ENCODE peak calls at places on chromosomes 3 and 15, in eight cellular contexts. One of them, this sample, is unnamed.

GRCh38 chr15:57334257-57334656 is 42.0 kb upstream of the CGNL1 start:
- DNase-seq in transverse colon: no peak
- DNase-seq in MM.1S: no peak
- DNase-seq in kidney epithelial cell: no peak
- DNase-seq in WTC11: no peak
- DNase-seq in cardiac fibroblast: peak; percentile 38
- DNase-seq in epithelial cell of esophagus: peak; percentile 46
- DNase-seq in MCF 10A: peak; percentile 38
- DNase-seq in this sample: no peak

GRCh38 chr3:187935623-187936156 is 190.4 kb upstream of the BCL6 start:
- DNase-seq in epithelial cell of esophagus: no peak
- DNase-seq in transverse colon: peak; percentile 19
- DNase-seq in kidney epithelial cell: no peak
- DNase-seq in cardiac fibroblast: no peak
- DNase-seq in MM.1S: peak; percentile 80
- DNase-seq in WTC11: no peak
- DNase-seq in MCF 10A: no peak
- DNase-seq in this sample: no peak

GRCh38 chr3:160929595-160929994 is 173.6 kb downstream of the PPM1L start:
- DNase-seq in transverse colon: peak; percentile 13
- DNase-seq in MCF 10A: peak; percentile 32
- DNase-seq in epithelial cell of esophagus: no peak
- DNase-seq in WTC11: no peak
- DNase-seq in MM.1S: no peak
- DNase-seq in cardiac fibroblast: no peak
- DNase-seq in kidney epithelial cell: no peak
- DNase-seq in this sample: peak; percentile 29

GRCh38 chr15:101242160-101242998 is 9.5 kb downstream of the CHSY1 start:
- DNase-seq in MM.1S: peak; percentile 84
- DNase-seq in kidney epithelial cell: no peak
- DNase-seq in WTC11: no peak
- DNase-seq in cardiac fibroblast: peak; percentile 81
- DNase-seq in epithelial cell of esophagus: peak; percentile 48
- DNase-seq in transverse colon: peak; percentile 45
- DNase-seq in MCF 10A: peak; percentile 23
- DNase-seq in this sample: no peak

GRCh38 chr15:38129531-38130199 is 123.0 kb upstream of the SPRED1 start:
- DNase-seq in WTC11: no peak
- DNase-seq in epithelial cell of esophagus: peak; percentile 89
- DNase-seq in MM.1S: peak; percentile 44
- DNase-seq in transverse colon: peak; percentile 69
- DNase-seq in cardiac fibroblast: peak; percentile 100
- DNase-seq in MCF 10A: peak; percentile 99
- DNase-seq in kidney epithelial cell: peak; percentile 47
- DNase-seq in this sample: no peak

GRCh38 chr3:128316456-128316855 is 150.2 kb downstream of the DNAJB8 start:
- DNase-seq in cardiac fibroblast: no peak
- DNase-seq in epithelial cell of esophagus: no peak
- DNase-seq in kidney epithelial cell: no peak
- DNase-seq in MM.1S: no peak
- DNase-seq in MCF 10A: no peak
- DNase-seq in transverse colon: no peak
- DNase-seq in WTC11: no peak
- DNase-seq in this sample: no peak

GRCh38 chr3:112776000-112776399 is 70.7 kb downstream of the CD200R1L start:
- DNase-seq in MM.1S: peak; percentile 73
- DNase-seq in WTC11: no peak
- DNase-seq in cardiac fibroblast: peak; percentile 84
- DNase-seq in epithelial cell of esophagus: peak; percentile 98
- DNase-seq in kidney epithelial cell: no peak
- DNase-seq in MCF 10A: peak; percentile 70
- DNase-seq in transverse colon: no peak
- DNase-seq in this sample: no peak

GRCh38 chr3:6716374-6716773 is 144.5 kb upstream of the GRM7 start:
- DNase-seq in MM.1S: no peak
- DNase-seq in kidney epithelial cell: no peak
- DNase-seq in WTC11: no peak
- DNase-seq in transverse colon: no peak
- DNase-seq in epithelial cell of esophagus: no peak
- DNase-seq in MCF 10A: no peak
- DNase-seq in cardiac fibroblast: no peak
- DNase-seq in this sample: no peak

GRCh38 chr15:41561777-41562145 is 2.7 kb downstream of the TYRO3 start:
- DNase-seq in MCF 10A: no peak
- DNase-seq in transverse colon: peak; percentile 24
- DNase-seq in WTC11: peak; percentile 67
- DNase-seq in epithelial cell of esophagus: no peak
- DNase-seq in kidney epithelial cell: no peak
- DNase-seq in cardiac fibroblast: peak; percentile 69
- DNase-seq in MM.1S: no peak
- DNase-seq in this sample: peak; percentile 50

GRCh38 chr3:177228601-177229190 is 31.4 kb upstream of the TBL1XR1 start:
- DNase-seq in transverse colon: no peak
- DNase-seq in WTC11: no peak
- DNase-seq in kidney epithelial cell: no peak
- DNase-seq in MCF 10A: no peak
- DNase-seq in cardiac fibroblast: no peak
- DNase-seq in MM.1S: no peak
- DNase-seq in epithelial cell of esophagus: no peak
- DNase-seq in this sample: no peak

GRCh38 chr15:87604857-87605446 is 651.6 kb downstream of the NTRK3 start:
- DNase-seq in cardiac fibroblast: peak; percentile 37
- DNase-seq in epithelial cell of esophagus: peak; percentile 41
- DNase-seq in transverse colon: no peak
- DNase-seq in kidney epithelial cell: no peak
- DNase-seq in MM.1S: peak; percentile 12
- DNase-seq in MCF 10A: peak; percentile 19
- DNase-seq in WTC11: peak; percentile 32
- DNase-seq in this sample: peak; percentile 40

GRCh38 chr15:57782731-57783130 is 76.2 kb downstream of the POLR2M start:
- DNase-seq in MM.1S: no peak
- DNase-seq in epithelial cell of esophagus: no peak
- DNase-seq in WTC11: no peak
- DNase-seq in MCF 10A: no peak
- DNase-seq in transverse colon: no peak
- DNase-seq in cardiac fibroblast: peak; percentile 47
- DNase-seq in kidney epithelial cell: no peak
- DNase-seq in this sample: no peak

GRCh38 chr3:19348500-19348899 is 200.2 kb downstream of the KCNH8 start:
- DNase-seq in kidney epithelial cell: no peak
- DNase-seq in transverse colon: no peak
- DNase-seq in cardiac fibroblast: no peak
- DNase-seq in WTC11: no peak
- DNase-seq in MM.1S: no peak
- DNase-seq in MCF 10A: no peak
- DNase-seq in epithelial cell of esophagus: no peak
- DNase-seq in this sample: no peak

GRCh38 chr3:19346734-19347133 is 198.4 kb downstream of the KCNH8 start:
- DNase-seq in kidney epithelial cell: no peak
- DNase-seq in MCF 10A: no peak
- DNase-seq in transverse colon: no peak
- DNase-seq in WTC11: no peak
- DNase-seq in cardiac fibroblast: no peak
- DNase-seq in epithelial cell of esophagus: no peak
- DNase-seq in MM.1S: no peak
- DNase-seq in this sample: no peak

GRCh38 chr3:19347701-19348100 is 199.4 kb downstream of the KCNH8 start:
- DNase-seq in transverse colon: no peak
- DNase-seq in epithelial cell of esophagus: no peak
- DNase-seq in cardiac fibroblast: no peak
- DNase-seq in MCF 10A: no peak
- DNase-seq in WTC11: no peak
- DNase-seq in MM.1S: no peak
- DNase-seq in kidney epithelial cell: no peak
- DNase-seq in this sample: no peak

GRCh38 chr3:19348929-19349564 is 200.7 kb downstream of the KCNH8 start:
- DNase-seq in MCF 10A: peak; percentile 41
- DNase-seq in cardiac fibroblast: peak; percentile 44
- DNase-seq in MM.1S: peak; percentile 40
- DNase-seq in WTC11: no peak
- DNase-seq in epithelial cell of esophagus: peak; percentile 56
- DNase-seq in transverse colon: no peak
- DNase-seq in kidney epithelial cell: no peak
- DNase-seq in this sample: peak; percentile 13
- TF ChIP-seq CTCF in MCF 10A: peak; percentile 82
- TF ChIP-seq CTCF in cardiac fibroblast: peak; percentile 52
- TF ChIP-seq CTCF in MM.1S: peak; percentile 49
- TF ChIP-seq CTCF in WTC11: peak; percentile 56
- TF ChIP-seq CTCF in epithelial cell of esophagus: peak; percentile 80
- TF ChIP-seq CTCF in transverse colon: peak; percentile 63
- TF ChIP-seq CTCF in kidney epithelial cell: peak; percentile 66
- TF ChIP-seq CTCF in this sample: peak; percentile 68

GRCh38 chr3:144773344-144773743 is 801.7 kb downstream of the DIPK2A start:
- DNase-seq in kidney epithelial cell: no peak
- DNase-seq in MM.1S: no peak
- DNase-seq in WTC11: no peak
- DNase-seq in cardiac fibroblast: no peak
- DNase-seq in transverse colon: no peak
- DNase-seq in epithelial cell of esophagus: no peak
- DNase-seq in MCF 10A: no peak
- DNase-seq in this sample: no peak

GRCh38 chr3:144774897-144775296 is 803.3 kb downstream of the DIPK2A start:
- DNase-seq in kidney epithelial cell: no peak
- DNase-seq in transverse colon: no peak
- DNase-seq in epithelial cell of esophagus: no peak
- DNase-seq in MCF 10A: no peak
- DNase-seq in WTC11: no peak
- DNase-seq in MM.1S: no peak
- DNase-seq in cardiac fibroblast: no peak
- DNase-seq in this sample: no peak

GRCh38 chr3:144775581-144775980 is 804.0 kb downstream of the DIPK2A start:
- DNase-seq in cardiac fibroblast: no peak
- DNase-seq in WTC11: no peak
- DNase-seq in epithelial cell of esophagus: no peak
- DNase-seq in kidney epithelial cell: no peak
- DNase-seq in transverse colon: no peak
- DNase-seq in MCF 10A: no peak
- DNase-seq in MM.1S: no peak
- DNase-seq in this sample: no peak

GRCh38 chr3:144772372-144772771 is 800.7 kb downstream of the DIPK2A start:
- DNase-seq in MM.1S: no peak
- DNase-seq in kidney epithelial cell: no peak
- DNase-seq in MCF 10A: no peak
- DNase-seq in epithelial cell of esophagus: peak; percentile 17
- DNase-seq in cardiac fibroblast: no peak
- DNase-seq in WTC11: no peak
- DNase-seq in transverse colon: no peak
- DNase-seq in this sample: no peak

GRCh38 chr3:144777941-144778340 is 806.3 kb downstream of the DIPK2A start:
- DNase-seq in cardiac fibroblast: no peak
- DNase-seq in MCF 10A: no peak
- DNase-seq in WTC11: no peak
- DNase-seq in transverse colon: no peak
- DNase-seq in kidney epithelial cell: no peak
- DNase-seq in MM.1S: no peak
- DNase-seq in epithelial cell of esophagus: no peak
- DNase-seq in this sample: no peak
- TF ChIP-seq CTCF in cardiac fibroblast: no peak
- TF ChIP-seq CTCF in MCF 10A: no peak
- TF ChIP-seq CTCF in WTC11: no peak
- TF ChIP-seq CTCF in transverse colon: no peak
- TF ChIP-seq CTCF in kidney epithelial cell: no peak
- TF ChIP-seq CTCF in MM.1S: no peak
- TF ChIP-seq CTCF in epithelial cell of esophagus: no peak
- TF ChIP-seq CTCF in this sample: no peak

GRCh38 chr3:183584246-183584913 is 28.9 kb upstream of the KLHL6 start:
- DNase-seq in WTC11: no peak
- DNase-seq in epithelial cell of esophagus: no peak
- DNase-seq in transverse colon: peak; percentile 27
- DNase-seq in MCF 10A: no peak
- DNase-seq in cardiac fibroblast: peak; percentile 64
- DNase-seq in kidney epithelial cell: no peak
- DNase-seq in MM.1S: peak; percentile 15
- DNase-seq in this sample: peak; percentile 5

GRCh38 chr3:183584914-183585280 is 29.4 kb upstream of the KLHL6 start:
- DNase-seq in epithelial cell of esophagus: no peak
- DNase-seq in MM.1S: no peak
- DNase-seq in transverse colon: no peak
- DNase-seq in WTC11: no peak
- DNase-seq in cardiac fibroblast: no peak
- DNase-seq in kidney epithelial cell: no peak
- DNase-seq in MCF 10A: no peak
- DNase-seq in this sample: no peak

GRCh38 chr3:183581496-183582155 is 26.1 kb upstream of the KLHL6 start:
- DNase-seq in WTC11: no peak
- DNase-seq in epithelial cell of esophagus: no peak
- DNase-seq in MM.1S: no peak
- DNase-seq in cardiac fibroblast: no peak
- DNase-seq in kidney epithelial cell: no peak
- DNase-seq in transverse colon: no peak
- DNase-seq in MCF 10A: no peak
- DNase-seq in this sample: no peak

GRCh38 chr3:183582161-183582560 is 26.7 kb upstream of the KLHL6 start:
- DNase-seq in transverse colon: no peak
- DNase-seq in epithelial cell of esophagus: no peak
- DNase-seq in cardiac fibroblast: no peak
- DNase-seq in MM.1S: no peak
- DNase-seq in MCF 10A: no peak
- DNase-seq in kidney epithelial cell: no peak
- DNase-seq in WTC11: no peak
- DNase-seq in this sample: no peak

GRCh38 chr3:183583331-183584245 is 28.1 kb upstream of the KLHL6 start:
- DNase-seq in epithelial cell of esophagus: no peak
- DNase-seq in MM.1S: no peak
- DNase-seq in MCF 10A: no peak
- DNase-seq in transverse colon: no peak
- DNase-seq in kidney epithelial cell: no peak
- DNase-seq in WTC11: no peak
- DNase-seq in cardiac fibroblast: no peak
- DNase-seq in this sample: no peak
- TF ChIP-seq CTCF in epithelial cell of esophagus: no peak
- TF ChIP-seq CTCF in MM.1S: no peak
- TF ChIP-seq CTCF in MCF 10A: no peak
- TF ChIP-seq CTCF in transverse colon: no peak
- TF ChIP-seq CTCF in kidney epithelial cell: no peak
- TF ChIP-seq CTCF in WTC11: no peak
- TF ChIP-seq CTCF in cardiac fibroblast: no peak
- TF ChIP-seq CTCF in this sample: no peak

GRCh38 chr3:53845103-53845880 is 927 bp downstream of the CHDH start:
- DNase-seq in epithelial cell of esophagus: peak; percentile 43
- DNase-seq in MM.1S: peak; percentile 73
- DNase-seq in WTC11: peak; percentile 76
- DNase-seq in MCF 10A: peak; percentile 47
- DNase-seq in transverse colon: peak; percentile 59
- DNase-seq in cardiac fibroblast: peak; percentile 21
- DNase-seq in kidney epithelial cell: no peak
- DNase-seq in this sample: peak; percentile 44

GRCh38 chr3:53844262-53845102 is 1.7 kb downstream of the CHDH start:
- DNase-seq in WTC11: no peak
- DNase-seq in transverse colon: peak; percentile 47
- DNase-seq in MCF 10A: no peak
- DNase-seq in MM.1S: no peak
- DNase-seq in epithelial cell of esophagus: peak; percentile 4
- DNase-seq in cardiac fibroblast: no peak
- DNase-seq in kidney epithelial cell: no peak
- DNase-seq in this sample: no peak

GRCh38 chr3:53846134-53846850 is at the start of the genes CHDH and IL17RB:
- DNase-seq in kidney epithelial cell: no peak
- DNase-seq in MM.1S: peak; percentile 75
- DNase-seq in WTC11: peak; percentile 76
- DNase-seq in cardiac fibroblast: no peak
- DNase-seq in MCF 10A: peak; percentile 33
- DNase-seq in epithelial cell of esophagus: peak; percentile 35
- DNase-seq in transverse colon: peak; percentile 84
- DNase-seq in this sample: peak; percentile 27

GRCh38 chr3:53846851-53847155 is 435 bp downstream of the IL17RB start:
- DNase-seq in transverse colon: no peak
- DNase-seq in MCF 10A: no peak
- DNase-seq in WTC11: no peak
- DNase-seq in kidney epithelial cell: no peak
- DNase-seq in MM.1S: no peak
- DNase-seq in epithelial cell of esophagus: no peak
- DNase-seq in cardiac fibroblast: no peak
- DNase-seq in this sample: no peak

GRCh38 chr3:53845881-53846133 is 412 bp downstream of the CHDH start:
- DNase-seq in MM.1S: no peak
- DNase-seq in epithelial cell of esophagus: no peak
- DNase-seq in WTC11: no peak
- DNase-seq in transverse colon: no peak
- DNase-seq in kidney epithelial cell: no peak
- DNase-seq in MCF 10A: no peak
- DNase-seq in cardiac fibroblast: no peak
- DNase-seq in this sample: no peak
- TF ChIP-seq CTCF in MM.1S: no peak
- TF ChIP-seq CTCF in epithelial cell of esophagus: no peak
- TF ChIP-seq CTCF in WTC11: no peak
- TF ChIP-seq CTCF in transverse colon: no peak
- TF ChIP-seq CTCF in kidney epithelial cell: no peak
- TF ChIP-seq CTCF in MCF 10A: no peak
- TF ChIP-seq CTCF in cardiac fibroblast: no peak
- TF ChIP-seq CTCF in this sample: no peak

This sample was measured in endothelial cell.